ENCODE peak calls at places on chromosome 17, in four cellular contexts. One of them, this sample, is unnamed.
A peak's percentile ranks its signal among the peaks of the same experiment; 100 is the strongest.

GRCh38 chr17:29091591-29092291 is 48.8 kb downstream of the PIPOX start:
- DNase-seq in heart right ventricle: no peak
- DNase-seq in tibial artery: no peak
- DNase-seq in A549: no peak
- DNase-seq in this sample: no peak

GRCh38 chr17:37429039-37429438 is 22.4 kb downstream of the TADA2A start:
- DNase-seq in A549: no peak
- DNase-seq in heart right ventricle: no peak
- DNase-seq in tibial artery: no peak
- DNase-seq in this sample: no peak

GRCh38 chr17:47982645-47983440 is 11.9 kb downstream of the CDK5RAP3 start:
- DNase-seq in A549: no peak
- DNase-seq in heart right ventricle: no peak
- DNase-seq in tibial artery: no peak
- DNase-seq in this sample: no peak

GRCh38 chr17:42126836-42127235 is 4.2 kb downstream of the HSPB9 start:
- DNase-seq in tibial artery: no peak
- DNase-seq in heart right ventricle: no peak
- DNase-seq in A549: no peak
- DNase-seq in this sample: no peak

GRCh38 chr17:12180644-12181261 is 160.1 kb downstream of the MAP2K4 start:
- DNase-seq in heart right ventricle: peak; percentile 36
- DNase-seq in A549: peak; percentile 27
- DNase-seq in tibial artery: no peak
- DNase-seq in this sample: peak; percentile 49

GRCh38 chr17:30950669-30951399 is 20.0 kb upstream of the RNF135 start:
- DNase-seq in A549: no peak
- DNase-seq in heart right ventricle: peak; percentile 85
- DNase-seq in tibial artery: peak; percentile 77
- DNase-seq in this sample: no peak

GRCh38 chr17:43834106-43834505 is 1.2 kb upstream of the MPP3 start:
- DNase-seq in tibial artery: no peak
- DNase-seq in heart right ventricle: no peak
- DNase-seq in A549: peak; percentile 38
- DNase-seq in this sample: no peak

GRCh38 chr17:9557846-9558245 is 17.8 kb downstream of the STX8 start:
- DNase-seq in heart right ventricle: no peak
- DNase-seq in tibial artery: no peak
- DNase-seq in A549: no peak
- DNase-seq in this sample: no peak

GRCh38 chr17:78528541-78528940 is 48.7 kb downstream of the DNAH17 start:
- DNase-seq in heart right ventricle: no peak
- DNase-seq in tibial artery: no peak
- DNase-seq in A549: no peak
- DNase-seq in this sample: no peak

GRCh38 chr17:66717680-66718079 is 117.2 kb upstream of the CACNG5 start:
- DNase-seq in heart right ventricle: no peak
- DNase-seq in A549: no peak
- DNase-seq in tibial artery: no peak
- DNase-seq in this sample: no peak

GRCh38 chr17:35895602-35896001 is 15.4 kb upstream of the CCL5 start:
- DNase-seq in tibial artery: no peak
- DNase-seq in A549: no peak
- DNase-seq in heart right ventricle: no peak
- DNase-seq in this sample: no peak

GRCh38 chr17:33811984-33812383 is 443.1 kb upstream of the CCL2 start:
- DNase-seq in A549: no peak
- DNase-seq in heart right ventricle: no peak
- DNase-seq in tibial artery: no peak
- DNase-seq in this sample: no peak

GRCh38 chr17:56319531-56319930 is 166.3 kb downstream of the ANKFN1 start:
- DNase-seq in heart right ventricle: no peak
- DNase-seq in tibial artery: no peak
- DNase-seq in A549: peak; percentile 41
- DNase-seq in this sample: no peak

GRCh38 chr17:66313995-66314659 is 11.7 kb downstream of the PRKCA start:
- DNase-seq in tibial artery: no peak
- DNase-seq in A549: no peak
- DNase-seq in heart right ventricle: no peak
- DNase-seq in this sample: no peak

GRCh38 chr17:57215317-57215716 is 41.0 kb upstream of the MSI2 start:
- DNase-seq in tibial artery: peak; percentile 69
- DNase-seq in heart right ventricle: no peak
- DNase-seq in A549: no peak
- DNase-seq in this sample: no peak

GRCh38 chr17:37039269-37039668 is 90.5 kb downstream of the AATF start:
- DNase-seq in A549: no peak
- DNase-seq in tibial artery: no peak
- DNase-seq in heart right ventricle: no peak
- DNase-seq in this sample: no peak

GRCh38 chr17:42814633-42815399 is 9.3 kb downstream of the BECN1 start:
- DNase-seq in A549: no peak
- DNase-seq in heart right ventricle: no peak
- DNase-seq in tibial artery: no peak
- DNase-seq in this sample: no peak

GRCh38 chr17:59853168-59853918 is 39.4 kb downstream of the TUBD1 start:
- DNase-seq in heart right ventricle: no peak
- DNase-seq in A549: peak; percentile 86
- DNase-seq in tibial artery: peak; percentile 46
- DNase-seq in this sample: peak; percentile 63

GRCh38 chr17:2935622-2936021 is 127.8 kb downstream of the OR1D5 start:
- DNase-seq in A549: no peak
- DNase-seq in heart right ventricle: no peak
- DNase-seq in tibial artery: no peak
- DNase-seq in this sample: no peak

GRCh38 chr17:37521821-37522220 is 32.1 kb downstream of the DUSP14 start:
- DNase-seq in heart right ventricle: no peak
- DNase-seq in tibial artery: no peak
- DNase-seq in A549: no peak
- DNase-seq in this sample: no peak

GRCh38 chr17:81928497-81929252 is 1.1 kb upstream of the MAFG start:
- DNase-seq in tibial artery: no peak
- DNase-seq in heart right ventricle: no peak
- DNase-seq in A549: no peak
- DNase-seq in this sample: peak; percentile 12

GRCh38 chr17:38663125-38663751 is 11.5 kb downstream of the EPOP start:
- DNase-seq in heart right ventricle: peak; percentile 44
- DNase-seq in A549: peak; percentile 94
- DNase-seq in tibial artery: no peak
- DNase-seq in this sample: no peak

GRCh38 chr17:55005520-55005919 is 37.0 kb downstream of the STXBP4 start:
- DNase-seq in A549: no peak
- DNase-seq in tibial artery: no peak
- DNase-seq in heart right ventricle: no peak
- DNase-seq in this sample: no peak

GRCh38 chr17:16351831-16352230 is 1.4 kb downstream of the CENPV start:
- DNase-seq in A549: no peak
- DNase-seq in heart right ventricle: no peak
- DNase-seq in tibial artery: no peak
- DNase-seq in this sample: no peak

GRCh38 chr17:31434404-31435050 is 43.1 kb downstream of the RAB11FIP4 start:
- DNase-seq in tibial artery: no peak
- DNase-seq in A549: no peak
- DNase-seq in heart right ventricle: no peak
- DNase-seq in this sample: no peak

GRCh38 chr17:66939461-66940114 is 24.9 kb upstream of the CACNG4 start:
- DNase-seq in tibial artery: no peak
- DNase-seq in heart right ventricle: no peak
- DNase-seq in A549: no peak
- DNase-seq in this sample: no peak

GRCh38 chr17:49390548-49391324 is 23.9 kb downstream of the PHB1 start:
- DNase-seq in heart right ventricle: no peak
- DNase-seq in tibial artery: no peak
- DNase-seq in A549: no peak
- DNase-seq in this sample: no peak

GRCh38 chr17:62572488-62573469 is 54.7 kb upstream of the MRC2 start:
- DNase-seq in A549: no peak
- DNase-seq in heart right ventricle: peak; percentile 12
- DNase-seq in tibial artery: no peak
- DNase-seq in this sample: no peak

GRCh38 chr17:2853111-2853721 is 57.0 kb downstream of the RAP1GAP2 start:
- DNase-seq in heart right ventricle: peak; percentile 68
- DNase-seq in tibial artery: peak; percentile 80
- DNase-seq in A549: peak; percentile 73
- DNase-seq in this sample: peak; percentile 19

DNA sequence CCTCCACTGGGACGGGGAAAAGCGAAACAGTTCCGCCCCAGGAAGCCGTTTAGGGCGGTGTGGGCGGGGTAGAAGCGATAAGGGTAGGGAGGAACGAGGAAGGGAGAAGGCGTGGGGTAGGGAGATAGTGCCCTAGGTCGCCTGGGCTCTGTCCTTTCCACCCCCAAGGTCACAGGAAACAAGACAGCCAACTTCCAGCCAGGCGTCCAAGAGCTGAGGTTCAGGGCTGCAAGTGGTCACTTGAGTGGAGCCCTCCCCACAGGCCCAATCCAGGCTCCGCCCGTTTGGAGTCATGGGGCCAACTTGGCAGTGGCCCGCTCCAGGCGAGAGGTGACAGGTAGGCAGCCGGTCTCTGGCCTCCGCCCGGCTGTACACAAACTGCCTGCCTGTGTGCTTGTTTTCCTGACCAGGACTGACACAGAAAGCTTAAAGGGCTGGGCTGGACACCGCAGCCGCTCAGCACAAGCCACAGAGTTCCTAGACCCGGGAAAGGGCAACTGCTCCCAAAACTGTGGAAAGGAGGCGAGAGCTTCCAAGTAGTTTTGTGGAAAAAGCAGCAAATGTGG is at the start of gene RILP:
- DNase-seq in heart right ventricle: peak; percentile 89
- DNase-seq in tibial artery: peak; percentile 92
- DNase-seq in A549: peak; percentile 62
- DNase-seq in this sample: peak; percentile 81
- H3K4me1 ChIP-seq in heart right ventricle: peaks cover 53% of the 10 kb centered on the region
- H3K4me1 ChIP-seq in tibial artery: peaks cover 34% of the 10 kb centered on the region
- H3K4me1 ChIP-seq in A549: peaks cover 23% of the 10 kb centered on the region
- H3K4me1 ChIP-seq in this sample: peaks cover 8% of the 10 kb centered on the region

GRCh38 chr17:77409282-77410161 is 268.8 kb downstream of the SEC14L1 start:
- DNase-seq in heart right ventricle: peak; percentile 78
- DNase-seq in tibial artery: peak; percentile 95
- DNase-seq in A549: no peak
- DNase-seq in this sample: peak; percentile 70
- H3K4me1 ChIP-seq in heart right ventricle: peaks cover 60% of the 10 kb centered on the region
- H3K4me1 ChIP-seq in tibial artery: peaks cover 71% of the 10 kb centered on the region
- H3K4me1 ChIP-seq in A549: peaks cover 76% of the 10 kb centered on the region
- H3K4me1 ChIP-seq in this sample: peaks cover 14% of the 10 kb centered on the region

DNA sequence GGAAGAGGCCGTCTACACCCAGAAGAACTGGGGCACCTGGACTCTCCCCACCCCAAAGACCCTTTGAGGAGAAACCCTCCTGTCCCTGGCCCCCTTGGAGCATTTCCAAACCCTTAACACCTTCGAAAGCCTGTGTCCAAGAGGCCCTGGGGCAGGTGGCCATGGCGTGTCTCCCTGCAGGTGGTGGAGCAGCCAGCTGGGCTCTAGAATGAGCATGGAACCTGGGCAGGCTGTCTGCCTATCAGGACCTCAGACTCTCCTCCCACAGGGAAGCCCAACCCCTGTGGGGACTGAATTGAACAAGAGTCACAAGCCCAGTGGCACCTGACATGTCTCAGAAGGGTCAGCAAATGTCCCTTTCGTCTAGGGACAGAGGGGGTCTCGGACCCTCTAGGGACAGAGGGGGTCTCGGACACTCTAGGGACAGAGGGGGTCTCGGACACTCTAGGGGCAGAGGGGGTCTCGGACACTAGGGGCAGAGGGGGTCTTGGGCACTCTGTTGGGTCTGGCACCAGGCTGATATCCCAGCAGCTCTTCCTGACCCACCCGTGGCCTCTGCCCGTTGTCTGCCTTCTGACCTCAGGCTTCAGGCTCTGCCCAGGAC is 8.4 kb downstream of the CBX4 start:
- DNase-seq in tibial artery: no peak
- DNase-seq in heart right ventricle: no peak
- DNase-seq in A549: no peak
- DNase-seq in this sample: no peak
- H3K4me1 ChIP-seq in tibial artery: peaks cover 23% of the 10 kb centered on the region
- H3K4me1 ChIP-seq in heart right ventricle: peaks cover 52% of the 10 kb centered on the region
- H3K4me1 ChIP-seq in A549: peaks cover 70% of the 10 kb centered on the region
- H3K4me1 ChIP-seq in this sample: peaks cover 13% of the 10 kb centered on the region

GRCh38 chr17:77096570-77097214 is 44.1 kb upstream of the SEC14L1 start:
- DNase-seq in A549: peak; percentile 65
- DNase-seq in tibial artery: no peak
- DNase-seq in heart right ventricle: no peak
- DNase-seq in this sample: no peak
- H3K4me1 ChIP-seq in A549: peaks cover 15% of the 10 kb centered on the region
- H3K4me1 ChIP-seq in tibial artery: peaks cover 40% of the 10 kb centered on the region
- H3K4me1 ChIP-seq in heart right ventricle: peaks cover 38% of the 10 kb centered on the region
- H3K4me1 ChIP-seq in this sample: peaks cover 12% of the 10 kb centered on the region

GRCh38 chr17:32490101-32490482 is 3.3 kb downstream of the CDK5R1 start:
- DNase-seq in heart right ventricle: no peak
- DNase-seq in A549: no peak
- DNase-seq in tibial artery: no peak
- DNase-seq in this sample: no peak

GRCh38 chr17:32488177-32488542 is 1.4 kb downstream of the CDK5R1 start:
- DNase-seq in tibial artery: no peak
- DNase-seq in heart right ventricle: no peak
- DNase-seq in A549: no peak
- DNase-seq in this sample: no peak

GRCh38 chr17:32487460-32488176 is 825 bp downstream of the CDK5R1 start:
- DNase-seq in A549: no peak
- DNase-seq in heart right ventricle: no peak
- DNase-seq in tibial artery: no peak
- DNase-seq in this sample: peak; percentile 60

GRCh38 chr17:32489320-32490100 is 2.7 kb downstream of the CDK5R1 start:
- DNase-seq in heart right ventricle: no peak
- DNase-seq in tibial artery: no peak
- DNase-seq in A549: no peak
- DNase-seq in this sample: no peak

GRCh38 chr17:32488604-32489180 is 1.9 kb downstream of the CDK5R1 start:
- DNase-seq in A549: no peak
- DNase-seq in tibial artery: no peak
- DNase-seq in heart right ventricle: no peak
- DNase-seq in this sample: no peak
- H3K4me1 ChIP-seq in A549: peaks cover 6% of the 10 kb centered on the region
- H3K4me1 ChIP-seq in tibial artery: peaks cover 32% of the 10 kb centered on the region
- H3K4me1 ChIP-seq in heart right ventricle: peaks cover 46% of the 10 kb centered on the region
- H3K4me1 ChIP-seq in this sample: peaks cover 12% of the 10 kb centered on the region

GRCh38 chr17:63706346-63707102 is 6.6 kb upstream of the LIMD2 start:
- DNase-seq in heart right ventricle: no peak
- DNase-seq in tibial artery: no peak
- DNase-seq in A549: no peak
- DNase-seq in this sample: no peak

GRCh38 chr17:63709110-63709509 is 9.2 kb upstream of the LIMD2 start:
- DNase-seq in heart right ventricle: no peak
- DNase-seq in A549: no peak
- DNase-seq in tibial artery: no peak
- DNase-seq in this sample: no peak

GRCh38 chr17:63704836-63705235 is 4.9 kb upstream of the LIMD2 start:
- DNase-seq in A549: no peak
- DNase-seq in tibial artery: no peak
- DNase-seq in heart right ventricle: no peak
- DNase-seq in this sample: no peak

GRCh38 chr17:63705657-63706056 is 5.7 kb upstream of the LIMD2 start:
- DNase-seq in A549: no peak
- DNase-seq in heart right ventricle: no peak
- DNase-seq in tibial artery: no peak
- DNase-seq in this sample: no peak

GRCh38 chr17:63707151-63707550 is 7.2 kb upstream of the LIMD2 start:
- DNase-seq in heart right ventricle: no peak
- DNase-seq in A549: no peak
- DNase-seq in tibial artery: no peak
- DNase-seq in this sample: no peak
- H3K4me1 ChIP-seq in heart right ventricle: no peaks in the 10 kb centered on the region
- H3K4me1 ChIP-seq in A549: no peaks in the 10 kb centered on the region
- H3K4me1 ChIP-seq in tibial artery: no peaks in the 10 kb centered on the region
- H3K4me1 ChIP-seq in this sample: no peaks in the 10 kb centered on the region

GRCh38 chr17:50687200-50688066 is 20.3 kb downstream of the ANKRD40 start:
- DNase-seq in A549: no peak
- DNase-seq in tibial artery: peak; percentile 76
- DNase-seq in heart right ventricle: no peak
- DNase-seq in this sample: peak; percentile 88
- H3K4me1 ChIP-seq in A549: peaks cover 100% of the 10 kb centered on the region
- H3K4me1 ChIP-seq in tibial artery: peaks cover 41% of the 10 kb centered on the region
- H3K4me1 ChIP-seq in heart right ventricle: peaks cover 29% of the 10 kb centered on the region
- H3K4me1 ChIP-seq in this sample: peaks cover 30% of the 10 kb centered on the region

This sample was measured in ovary.